ENCODE peak calls at places on chromosomes 1 and 21, in eight cellular contexts. One of them, this sample, is unnamed.

GRCh38 chr1:21339402-21340229 is 49.4 kb upstream of the ECE1 start:
- DNase-seq in DMS153: no peak
- DNase-seq in KBM-7: no peak
- DNase-seq in GM04504: no peak
- DNase-seq in GM13976: no peak
- DNase-seq in AG09319: no peak
- DNase-seq in AML-193: no peak
- DNase-seq in ELF-1: no peak
- DNase-seq in this sample: no peak

GRCh38 chr1:80036690-80037432 is 1030.3 kb upstream of the ADGRL4 start:
- DNase-seq in AML-193: no peak
- DNase-seq in ELF-1: no peak
- DNase-seq in KBM-7: no peak
- DNase-seq in DMS153: no peak
- DNase-seq in GM04504: no peak
- DNase-seq in GM13976: no peak
- DNase-seq in AG09319: no peak
- DNase-seq in this sample: no peak

GRCh38 chr1:156513189-156513588 is 12.6 kb upstream of the MEF2D start:
- DNase-seq in DMS153: no peak
- DNase-seq in GM13976: no peak
- DNase-seq in KBM-7: no peak
- DNase-seq in AML-193: no peak
- DNase-seq in GM04504: no peak
- DNase-seq in AG09319: no peak
- DNase-seq in ELF-1: no peak
- DNase-seq in this sample: no peak

GRCh38 chr1:213921352-213922111 is 66.2 kb upstream of the PROX1 start:
- DNase-seq in GM13976: no peak
- DNase-seq in ELF-1: no peak
- DNase-seq in KBM-7: no peak
- DNase-seq in AG09319: no peak
- DNase-seq in DMS153: no peak
- DNase-seq in AML-193: no peak
- DNase-seq in GM04504: no peak
- DNase-seq in this sample: no peak

GRCh38 chr1:209388358-209388757 is 195.2 kb upstream of the CAMK1G start:
- DNase-seq in ELF-1: no peak
- DNase-seq in DMS153: no peak
- DNase-seq in AML-193: no peak
- DNase-seq in GM04504: no peak
- DNase-seq in KBM-7: no peak
- DNase-seq in AG09319: no peak
- DNase-seq in GM13976: no peak
- DNase-seq in this sample: no peak

GRCh38 chr1:224080082-224080774 is 33.7 kb upstream of the FBXO28 start:
- DNase-seq in AG09319: no peak
- DNase-seq in GM04504: peak; percentile 47
- DNase-seq in AML-193: no peak
- DNase-seq in GM13976: no peak
- DNase-seq in ELF-1: no peak
- DNase-seq in KBM-7: no peak
- DNase-seq in DMS153: peak; percentile 9
- DNase-seq in this sample: no peak

GRCh38 chr1:25609921-25610320 is 6.7 kb upstream of the MAN1C1 start:
- DNase-seq in GM13976: no peak
- DNase-seq in KBM-7: no peak
- DNase-seq in AG09319: no peak
- DNase-seq in GM04504: no peak
- DNase-seq in DMS153: peak; percentile 30
- DNase-seq in ELF-1: peak; percentile 46
- DNase-seq in AML-193: no peak
- DNase-seq in this sample: peak; percentile 29

GRCh38 chr1:27346991-27347627 is 5.3 kb downstream of the SYTL1 start:
- DNase-seq in GM04504: no peak
- DNase-seq in KBM-7: no peak
- DNase-seq in GM13976: no peak
- DNase-seq in DMS153: no peak
- DNase-seq in AG09319: no peak
- DNase-seq in AML-193: no peak
- DNase-seq in ELF-1: peak; percentile 70
- DNase-seq in this sample: no peak

GRCh38 chr1:223143760-223144248 is 756 bp upstream of the TLR5 start:
- DNase-seq in GM04504: no peak
- DNase-seq in ELF-1: no peak
- DNase-seq in KBM-7: peak; percentile 34
- DNase-seq in AML-193: no peak
- DNase-seq in DMS153: no peak
- DNase-seq in GM13976: peak; percentile 56
- DNase-seq in AG09319: no peak
- DNase-seq in this sample: peak; percentile 72

GRCh38 chr1:203520315-203520714 is 26.4 kb downstream of the OPTC start:
- DNase-seq in AG09319: peak; percentile 19
- DNase-seq in AML-193: no peak
- DNase-seq in GM13976: no peak
- DNase-seq in GM04504: no peak
- DNase-seq in KBM-7: no peak
- DNase-seq in DMS153: no peak
- DNase-seq in ELF-1: no peak
- DNase-seq in this sample: no peak

GRCh38 chr21:32965281-32965680 is 60.5 kb upstream of the OLIG2 start:
- DNase-seq in DMS153: no peak
- DNase-seq in ELF-1: no peak
- DNase-seq in GM04504: no peak
- DNase-seq in GM13976: no peak
- DNase-seq in AG09319: no peak
- DNase-seq in AML-193: no peak
- DNase-seq in KBM-7: no peak
- DNase-seq in this sample: no peak

GRCh38 chr1:220706480-220706879 is 16.3 kb downstream of the C1orf115 start:
- DNase-seq in GM04504: no peak
- DNase-seq in DMS153: no peak
- DNase-seq in AML-193: no peak
- DNase-seq in KBM-7: no peak
- DNase-seq in AG09319: no peak
- DNase-seq in ELF-1: no peak
- DNase-seq in GM13976: no peak
- DNase-seq in this sample: no peak

GRCh38 chr1:3436901-3437300 is 17.6 kb upstream of the ARHGEF16 start:
- DNase-seq in KBM-7: no peak
- DNase-seq in GM13976: no peak
- DNase-seq in ELF-1: no peak
- DNase-seq in GM04504: no peak
- DNase-seq in AML-193: no peak
- DNase-seq in DMS153: no peak
- DNase-seq in AG09319: no peak
- DNase-seq in this sample: no peak